ENCODE peak calls at places on chromosomes 12 and 14, in ten cellular contexts. P is fibroblast of lung, U is neural crest cell, L is psoas muscle, X is lower lobe of right lung, H is AG10803, A is mucosa of descending colon, V is H1, Y is right lobe of liver, Q is activated B cell treated with CpG ODN at 0.5 μM for 24 hours. I is an unnamed sample.

GRCh38 chr12:58608711-58609110 is 311.6 kb downstream of the LRIG3 start:
- DNase-seq in P (peak; percentile 23), U (no peak), L (no peak), X (no peak), H (peak; percentile 65), A (no peak), V (no peak), Y (no peak), Q (no peak), I (peak; percentile 31)

GRCh38 chr14:95052016-95052585 is 105.2 kb downstream of the DICER1 start:
- DNase-seq in P (no peak), U (no peak), L (no peak), X (no peak), H (no peak), A (no peak), V (no peak), Y (no peak), Q (no peak), I (no peak)

GRCh38 chr14:38389666-38390065 is 133.8 kb upstream of the CLEC14A start:
- DNase-seq in P (peak; percentile 64), U (no peak), L (no peak), X (no peak), H (peak; percentile 90), A (no peak), V (no peak), Y (no peak), Q (no peak), I (no peak)

GRCh38 chr12:12349711-12350665 is at the start of gene MANSC1:
- DNase-seq in P (peak; percentile 41), U (peak; percentile 52), L (peak; percentile 75), X (peak; percentile 86), H (peak; percentile 29), A (peak; percentile 90), V (peak; percentile 82), Y (peak; percentile 84), Q (peak; percentile 38), I (no peak)

GRCh38 chr12:2248901-2249381 is 196.2 kb downstream of the CACNA1C start:
- DNase-seq in P (peak; percentile 32), U (no peak), L (no peak), X (no peak), H (peak; percentile 73), A (no peak), V (no peak), Y (no peak), Q (no peak), I (no peak)

GRCh38 chr14:92503756-92504491 is 9.7 kb upstream of the RIN3 start:
- DNase-seq in P (peak; percentile 31), U (no peak), L (peak; percentile 12), X (no peak), H (peak; percentile 79), A (no peak), V (no peak), Y (no peak), Q (no peak), I (peak; percentile 69)

GRCh38 chr12:47835831-47836155 is 16.1 kb upstream of the HDAC7 start:
- DNase-seq in P (peak; percentile 35), U (no peak), L (no peak), X (no peak), H (no peak), A (no peak), V (no peak), Y (no peak), Q (no peak), I (no peak)

GRCh38 chr14:104940526-104941150 is 16.0 kb downstream of the PLD4 start:
- DNase-seq in P (no peak), U (no peak), L (no peak), X (no peak), H (no peak), A (no peak), V (no peak), Y (no peak), Q (peak; percentile 14), I (no peak)

GRCh38 chr12:110530511-110530910 is 28.4 kb downstream of the RAD9B start:
- DNase-seq in P (no peak), U (no peak), L (no peak), X (no peak), H (no peak), A (no peak), V (no peak), Y (no peak), Q (no peak), I (no peak)

GRCh38 chr14:66249544-66249943 is 236.6 kb upstream of the CCDC196 start:
- DNase-seq in P (no peak), U (no peak), L (no peak), X (no peak), H (no peak), A (no peak), V (no peak), Y (no peak), Q (no peak), I (no peak)

GRCh38 chr14:75476274-75476995 is 45.8 kb upstream of the BATF start:
- DNase-seq in P (peak; percentile 48), U (no peak), L (no peak), X (peak; percentile 88), H (peak; percentile 40), A (no peak), V (no peak), Y (no peak), Q (no peak), I (no peak)

GRCh38 chr14:61098711-61099110 is 117.7 kb downstream of the SLC38A6 start:
- DNase-seq in P (no peak), U (no peak), L (no peak), X (no peak), H (no peak), A (no peak), V (no peak), Y (no peak), Q (no peak), I (no peak)

GRCh38 chr12:104571328-104571727 is 114.6 kb downstream of the CHST11 start:
- DNase-seq in P (no peak), U (no peak), L (no peak), X (no peak), H (no peak), A (no peak), V (no peak), Y (no peak), Q (no peak), I (no peak)

GRCh38 chr14:104395276-104395675 is 184.3 kb upstream of the C14orf180 start:
- DNase-seq in P (no peak), U (no peak), L (no peak), X (no peak), H (no peak), A (no peak), V (no peak), Y (no peak), Q (no peak), I (no peak)

GRCh38 chr14:89231426-89232113 is 185.5 kb downstream of the FOXN3 start:
- DNase-seq in P (no peak), U (no peak), L (no peak), X (no peak), H (no peak), A (no peak), V (no peak), Y (no peak), Q (no peak), I (no peak)

GRCh38 chr12:83313322-83313721 is 626.6 kb downstream of the TMTC2 start:
- DNase-seq in P (no peak), U (no peak), L (no peak), X (no peak), H (no peak), A (no peak), V (no peak), Y (no peak), Q (no peak), I (no peak)

GRCh38 chr12:20369164-20370000 is 1.0 kb downstream of the PDE3A start:
- DNase-seq in P (peak; percentile 43), U (peak; percentile 54), L (peak; percentile 78), X (peak; percentile 59), H (peak; percentile 24), A (peak; percentile 86), V (peak; percentile 85), Y (peak; percentile 62), Q (no peak), I (no peak)

GRCh38 chr14:34024768-34025144 is 73.9 kb upstream of the EGLN3 start:
- DNase-seq in P (no peak), U (no peak), L (no peak), X (no peak), H (no peak), A (no peak), V (no peak), Y (no peak), Q (no peak), I (no peak)

GRCh38 chr12:21265932-21266331 is 68.8 kb downstream of the SLCO1A2 start:
- DNase-seq in P (no peak), U (no peak), L (no peak), X (no peak), H (no peak), A (no peak), V (no peak), Y (no peak), Q (no peak), I (no peak)

GRCh38 chr12:42915426-42915825 is 325.9 kb upstream of the PRICKLE1 start:
- DNase-seq in P (no peak), U (no peak), L (no peak), X (no peak), H (no peak), A (no peak), V (no peak), Y (no peak), Q (no peak), I (no peak)
- TF ChIP-seq CTCF in P (no peak), U (no peak), L (no peak), X (no peak), H (no peak), A (no peak), V (no peak), Y (no peak), Q (no peak), I (no peak)

GRCh38 chr14:31884238-31884637 is 192.9 kb upstream of the ARHGAP5 start:
- DNase-seq in P (no peak), U (no peak), L (no peak), X (no peak), H (no peak), A (no peak), V (no peak), Y (no peak), Q (no peak), I (no peak)
- TF ChIP-seq CTCF in P (no peak), U (no peak), L (no peak), X (no peak), H (no peak), A (no peak), V (no peak), Y (no peak), Q (no peak), I (no peak)

GRCh38 chr12:49982246-49983229 is 9.8 kb downstream of the AQP6 start:
- DNase-seq in P (no peak), U (no peak), L (no peak), X (no peak), H (peak; percentile 21), A (no peak), V (no peak), Y (no peak), Q (no peak), I (no peak)
- TF ChIP-seq CTCF in P (no peak), U (no peak), L (no peak), X (no peak), H (no peak), A (no peak), V (no peak), Y (no peak), Q (no peak), I (peak; percentile 8)

DNA sequence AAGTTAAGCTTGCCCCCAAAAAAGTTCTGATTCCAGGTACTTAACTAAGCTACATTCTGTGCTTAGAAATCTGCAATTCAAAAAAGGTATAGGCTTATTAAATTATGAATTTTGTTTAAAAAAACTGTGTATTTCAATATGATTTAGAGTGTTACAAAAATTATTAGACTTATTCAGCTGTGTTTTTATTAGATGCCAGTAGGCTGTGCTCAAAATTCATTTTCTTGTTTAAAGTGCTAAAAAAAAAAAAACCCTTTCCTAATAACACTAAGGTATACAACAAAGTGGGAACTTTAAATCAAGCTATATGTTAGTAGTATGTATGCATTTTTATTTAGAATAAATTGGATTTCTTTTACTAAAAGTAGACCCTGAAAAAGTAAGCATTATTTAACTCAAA is 25.0 kb downstream of the LRRC9 start:
- DNase-seq in P (no peak), U (no peak), L (no peak), X (no peak), H (no peak), A (no peak), V (no peak), Y (no peak), Q (no peak), I (no peak)
- TF ChIP-seq CTCF in P (no peak), U (no peak), L (no peak), X (no peak), H (no peak), A (no peak), V (no peak), Y (no peak), Q (no peak), I (no peak)

I was measured in BJ.